ENCODE peak calls at places on chromosomes 6 and 20, in ten cellular contexts. I is sciatic nerve; N is activated naive CD4-positive, alpha-beta T cell treated with Interleukin-2 at 50 U/mL for 16 hours; P is caudate nucleus; M is GM10248; Z is psoas muscle; O is fibroblast of pulmonary artery; H is glutamatergic neuron; K is NCI-H1105; J is right cardiac atrium. L is an unnamed sample.

GRCh38 chr6:131456565-131456964 is 116.5 kb upstream of the ARG1 start:
- DNase-seq in M (no peak), P (no peak), K (no peak), O (no peak), J (no peak), I (no peak), H (no peak), Z (no peak), N (no peak), L (no peak)

GRCh38 chr20:20457392-20458126 is 89.7 kb downstream of the INSM1 start:
- DNase-seq in J (no peak), M (no peak), K (no peak), Z (no peak), P (no peak), O (peak), I (no peak), N (no peak), H (no peak), L (no peak)

GRCh38 chr6:4135665-4136353 is 434 bp upstream of the ECI2 start:
- DNase-seq in I (peak), M (peak), N (peak), O (peak), K (peak), J (peak), Z (peak), H (peak), P (peak), L (peak)

GRCh38 chr6:11878735-11879134 is 100.1 kb upstream of the ADTRP start:
- DNase-seq in Z (no peak), N (no peak), I (no peak), K (no peak), M (no peak), H (no peak), J (no peak), O (no peak), P (no peak), L (no peak)

GRCh38 chr20:35339007-35339406 is 46.8 kb upstream of the FAM83C start:
- DNase-seq in H (no peak), K (no peak), M (no peak), Z (no peak), I (no peak), P (no peak), O (peak), J (no peak), N (no peak), L (no peak)

GRCh38 chr6:161961796-161962195 is 687.9 kb upstream of the AGPAT4 start:
- DNase-seq in J (no peak), K (no peak), O (no peak), N (no peak), P (no peak), Z (no peak), H (no peak), I (no peak), M (no peak), L (no peak)

GRCh38 chr6:135438907-135439535 is 58.5 kb downstream of the AHI1 start:
- DNase-seq in J (no peak), I (no peak), Z (no peak), O (peak), P (no peak), K (no peak), M (peak), N (no peak), H (no peak), L (peak)

GRCh38 chr6:105431226-105431625 is 28.3 kb upstream of the PREP start:
- DNase-seq in I (no peak), M (peak), H (no peak), J (no peak), O (peak), Z (no peak), N (peak), K (peak), P (no peak), L (no peak)

GRCh38 chr20:25461766-25462165 is 54.3 kb downstream of the GINS1 start:
- DNase-seq in H (no peak), I (no peak), J (no peak), K (no peak), Z (no peak), M (no peak), P (no peak), N (no peak), O (no peak), L (no peak)

GRCh38 chr6:6758915-6759654 is 170.6 kb downstream of the LY86 start:
- DNase-seq in J (no peak), H (peak), O (peak), M (peak), K (peak), Z (no peak), I (peak), P (no peak), N (no peak), L (peak)

GRCh38 chr6:128307671-128308070 is 212.7 kb downstream of the PTPRK start:
- DNase-seq in Z (no peak), I (no peak), H (no peak), M (no peak), N (no peak), J (no peak), P (no peak), O (peak), K (no peak), L (no peak)

GRCh38 chr6:138428943-138429616 is 25.1 kb downstream of the HEBP2 start:
- DNase-seq in J (no peak), O (peak), K (peak), N (no peak), P (no peak), H (no peak), I (no peak), Z (no peak), M (peak), L (no peak)

GRCh38 chr6:25777031-25777430 is 22.5 kb downstream of the SLC17A4 start:
- DNase-seq in P (no peak), J (no peak), N (no peak), O (no peak), I (no peak), M (no peak), H (no peak), K (no peak), Z (no peak), L (no peak)

GRCh38 chr6:37882724-37883413 is 63.3 kb downstream of the ZFAND3 start:
- DNase-seq in M (no peak), N (no peak), K (no peak), O (peak), P (no peak), I (no peak), H (no peak), J (no peak), Z (no peak), L (no peak)

GRCh38 chr20:56433221-56433879 is 21.3 kb downstream of the CASS4 start:
- DNase-seq in O (peak), K (no peak), Z (no peak), P (no peak), J (no peak), I (no peak), N (no peak), M (no peak), H (no peak), L (no peak)

GRCh38 chr6:13846841-13847240 is 32.5 kb upstream of the MCUR1 start:
- DNase-seq in M (no peak), K (no peak), O (no peak), J (no peak), N (no peak), Z (no peak), H (no peak), I (no peak), P (no peak), L (no peak)

GRCh38 chr6:116012966-116013365 is 47.7 kb downstream of the FRK start:
- DNase-seq in N (no peak), O (no peak), P (no peak), H (no peak), Z (no peak), K (no peak), J (no peak), I (no peak), M (no peak), L (no peak)

GRCh38 chr6:131519670-131520436 is 53.2 kb upstream of the ARG1 start:
- DNase-seq in J (no peak), I (no peak), P (no peak), H (peak), M (peak), O (peak), Z (no peak), K (peak), N (peak), L (no peak)

GRCh38 chr20:35215066-35215956 is 11.2 kb upstream of the MMP24 start:
- DNase-seq in Z (no peak), K (no peak), M (no peak), I (no peak), P (no peak), N (no peak), O (peak), H (no peak), J (no peak), L (no peak)

GRCh38 chr20:25054995-25055629 is 2.8 kb downstream of the ACSS1 start:
- DNase-seq in O (no peak), K (no peak), Z (no peak), P (no peak), J (no peak), H (no peak), N (no peak), I (peak), M (no peak), L (no peak)

GRCh38 chr20:20037960-20038359 is 14.3 kb downstream of the CRNKL1 start:
- DNase-seq in H (no peak), K (no peak), P (no peak), N (no peak), M (no peak), J (no peak), O (peak), I (no peak), Z (no peak), L (no peak)

GRCh38 chr20:51953731-51954340 is 151.5 kb upstream of the SALL4 start:
- DNase-seq in P (no peak), I (no peak), H (no peak), K (no peak), N (no peak), M (no peak), O (no peak), Z (no peak), J (no peak), L (no peak)

GRCh38 chr20:31819083-31819784 is at the start of gene MYLK2:
- DNase-seq in M (no peak), O (no peak), H (peak), Z (peak), N (no peak), K (peak), I (no peak), P (no peak), J (peak), L (no peak)

GRCh38 chr20:47175501-47175900 is 181.0 kb downstream of the ZMYND8 start:
- DNase-seq in H (no peak), O (no peak), M (no peak), J (no peak), N (no peak), I (no peak), K (peak), P (no peak), Z (no peak), L (no peak)

GRCh38 chr6:11618533-11618932 is 81.0 kb downstream of the TMEM170B start:
- DNase-seq in P (no peak), M (no peak), N (no peak), J (no peak), O (peak), K (no peak), Z (no peak), H (no peak), I (no peak), L (peak)

GRCh38 chr6:42783876-42784738 is 2.3 kb downstream of the BICRAL start:
- DNase-seq in P (no peak), K (no peak), O (peak), H (no peak), I (no peak), N (no peak), Z (no peak), J (no peak), M (no peak), L (no peak)

GRCh38 chr6:91476000-91476399 is 889.1 kb upstream of the MAP3K7 start:
- DNase-seq in N (no peak), Z (no peak), M (peak), P (no peak), J (no peak), I (no peak), H (no peak), O (peak), K (no peak), L (no peak)

GRCh38 chr6:39602590-39603319 is 122.5 kb downstream of the KIF6 start:
- DNase-seq in K (peak), H (no peak), I (no peak), P (no peak), Z (no peak), M (no peak), O (no peak), N (no peak), J (no peak), L (no peak)

GRCh38 chr6:73800997-73801396 is 105.0 kb downstream of the CD109 start:
- DNase-seq in J (no peak), N (no peak), K (no peak), O (peak), Z (no peak), I (no peak), M (no peak), P (no peak), H (no peak), L (no peak)

GRCh38 chr6:30787954-30788353 is 43.6 kb upstream of the IER3 start:
- DNase-seq in H (no peak), J (no peak), P (no peak), N (no peak), K (no peak), O (no peak), Z (no peak), M (no peak), I (no peak), L (no peak)

GRCh38 chr6:19039287-19039686 is 652.1 kb downstream of the RNF144B start:
- DNase-seq in J (no peak), M (no peak), K (no peak), H (no peak), N (no peak), O (no peak), I (no peak), Z (no peak), P (no peak), L (no peak)